ENCODE peak calls at places on chromosome 5, in seven cellular contexts. U is fibroblast of lung, Z is prostate gland, D is uterus, S is left ventricle myocardium inferior, L is heart left ventricle, H is psoas muscle. M is an unnamed sample.
A peak's percentile ranks its signal among the peaks of the same experiment; 100 is the strongest.

GRCh38 chr5:77167695-77168111 is 42.8 kb upstream of the PDE8B start:
- DNase-seq in U (peak; percentile 90), L (peak; percentile 35), H (no peak), Z (no peak), S (no peak), D (peak; percentile 34), M (no peak)

GRCh38 chr5:57986746-57987145 is 473.1 kb downstream of the PLK2 start:
- DNase-seq in L (no peak), S (no peak), H (no peak), U (peak; percentile 74), D (peak; percentile 18), Z (no peak), M (no peak)

GRCh38 chr5:50927953-50928352 is 261.5 kb downstream of the PARP8 start:
- DNase-seq in S (no peak), H (no peak), D (no peak), U (no peak), L (no peak), Z (no peak), M (no peak)

GRCh38 chr5:56914678-56915077 is 5.3 kb downstream of the SETD9 start:
- DNase-seq in U (no peak), H (no peak), Z (no peak), D (no peak), S (no peak), L (no peak), M (no peak)

GRCh38 chr5:61881821-61882220 is 424.2 kb upstream of the KIF2A start:
- DNase-seq in U (peak; percentile 83), Z (no peak), D (no peak), H (no peak), S (no peak), L (no peak), M (no peak)

GRCh38 chr5:4065472-4066320 is 470.1 kb downstream of the IRX1 start:
- DNase-seq in Z (no peak), H (no peak), D (no peak), U (no peak), S (no peak), L (no peak), M (no peak)

GRCh38 chr5:1484416-1485319 is 39.1 kb downstream of the LPCAT1 start:
- DNase-seq in L (no peak), H (no peak), D (no peak), Z (no peak), U (no peak), S (no peak), M (no peak)

GRCh38 chr5:132422720-132423442 is 53.4 kb downstream of the SLC22A5 start:
- DNase-seq in Z (no peak), U (peak; percentile 57), L (peak; percentile 83), H (peak; percentile 75), S (peak; percentile 65), D (no peak), M (no peak)

GRCh38 chr5:132767150-132767549 is 9.9 kb downstream of the SEPTIN8 start:
- DNase-seq in L (no peak), Z (no peak), H (no peak), S (no peak), D (no peak), U (no peak), M (no peak)

GRCh38 chr5:17316973-17317459 is 99.6 kb downstream of the BASP1 start:
- DNase-seq in Z (no peak), U (peak; percentile 50), H (no peak), D (no peak), S (no peak), L (no peak), M (no peak)

DNA sequence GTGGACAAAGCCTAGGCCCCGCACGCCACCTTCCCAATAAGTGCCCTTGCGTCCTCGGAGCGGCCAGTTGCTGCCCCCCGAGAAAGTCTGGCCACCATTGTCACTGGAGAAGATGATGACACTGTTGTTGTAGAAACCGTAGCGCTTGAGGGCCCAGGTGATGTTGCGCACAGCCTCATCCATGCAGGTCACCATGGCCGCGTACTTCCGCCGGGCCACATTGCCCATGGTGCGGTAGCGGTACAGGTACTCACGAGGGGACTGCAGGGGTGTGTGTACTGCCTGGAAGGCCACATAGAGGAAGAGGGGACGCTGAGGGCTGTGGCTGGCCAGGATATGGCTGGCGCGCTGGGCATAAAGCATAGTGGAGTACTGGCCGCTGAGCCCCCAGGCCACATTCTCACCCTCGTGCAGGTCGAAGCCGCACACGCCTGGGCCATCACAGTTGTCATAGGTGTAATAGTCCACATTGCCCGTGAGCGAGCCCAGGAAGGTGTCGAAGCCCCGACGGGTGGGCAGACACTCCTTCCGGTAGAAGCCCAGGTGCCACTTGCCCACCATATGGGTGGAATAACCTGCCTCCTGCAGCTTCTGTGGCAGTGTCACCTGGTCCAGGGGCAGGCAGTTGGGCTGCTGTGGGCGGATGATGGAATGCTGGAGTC is 4.6 kb downstream of the ARSI start:
- DNase-seq in H (no peak), D (no peak), S (no peak), U (no peak), L (no peak), Z (no peak), M (no peak)
- H3K27ac ChIP-seq in H (no peak overlapping the region), D (peak overlapping the region; percentile 85), S (no peak overlapping the region), U (peak overlapping the region; percentile 55), L (no peak overlapping the region), Z (no peak overlapping the region), M (no peak overlapping the region)

DNA sequence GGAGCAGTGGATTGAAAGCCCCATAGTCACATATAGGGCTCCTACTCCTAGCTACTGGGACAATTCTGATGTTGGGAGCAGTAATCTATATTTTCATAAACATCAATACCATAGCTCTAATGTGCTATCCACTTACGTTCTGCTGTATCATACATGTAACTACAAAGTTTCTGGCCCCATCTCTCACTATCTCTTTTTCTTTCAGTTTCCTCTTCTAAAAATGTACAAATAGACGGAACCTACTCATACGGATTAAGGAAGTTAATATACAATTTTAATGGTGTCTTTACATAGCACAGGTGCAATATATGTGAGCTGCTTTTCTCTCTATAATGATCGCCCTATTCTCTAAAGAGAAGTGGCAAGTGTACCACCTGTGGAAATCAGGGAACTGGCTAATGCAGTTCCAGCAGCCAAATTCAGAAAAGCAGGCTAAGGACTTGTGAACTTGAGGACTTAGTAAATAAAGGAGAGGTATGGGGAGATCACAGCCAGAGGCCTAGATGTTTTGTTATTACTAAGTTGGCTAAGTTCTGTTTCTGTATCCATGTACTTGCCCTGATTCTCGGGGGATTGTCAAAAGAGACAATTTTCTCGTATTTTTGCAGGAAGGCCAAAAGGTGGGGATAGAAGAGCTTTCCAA is 1021.9 kb downstream of the CDH12 start:
- DNase-seq in U (no peak), S (no peak), L (no peak), H (no peak), D (no peak), Z (no peak), M (no peak)
- H3K4me1 ChIP-seq in U (no peaks in the 10 kb centered on the region), S (no peaks in the 10 kb centered on the region), L (no peaks in the 10 kb centered on the region), H (no peaks in the 10 kb centered on the region), D (no peaks in the 10 kb centered on the region), Z (no peaks in the 10 kb centered on the region), M (no peaks in the 10 kb centered on the region)

GRCh38 chr5:127011151-127011550 is 19.2 kb downstream of the MARCHF3 start:
- DNase-seq in Z (no peak), U (peak; percentile 99), D (no peak), H (no peak), L (peak; percentile 31), S (no peak), M (no peak)

GRCh38 chr5:127014573-127014972 is 15.8 kb downstream of the MARCHF3 start:
- DNase-seq in Z (no peak), D (no peak), S (no peak), L (no peak), H (no peak), U (no peak), M (no peak)

GRCh38 chr5:127012933-127013332 is 17.4 kb downstream of the MARCHF3 start:
- DNase-seq in H (no peak), D (no peak), U (peak; percentile 79), S (no peak), L (no peak), Z (no peak), M (no peak)

GRCh38 chr5:127011961-127012644 is 18.3 kb downstream of the MARCHF3 start:
- DNase-seq in L (no peak), S (no peak), D (no peak), U (peak; percentile 44), Z (no peak), H (no peak), M (no peak)

DNA sequence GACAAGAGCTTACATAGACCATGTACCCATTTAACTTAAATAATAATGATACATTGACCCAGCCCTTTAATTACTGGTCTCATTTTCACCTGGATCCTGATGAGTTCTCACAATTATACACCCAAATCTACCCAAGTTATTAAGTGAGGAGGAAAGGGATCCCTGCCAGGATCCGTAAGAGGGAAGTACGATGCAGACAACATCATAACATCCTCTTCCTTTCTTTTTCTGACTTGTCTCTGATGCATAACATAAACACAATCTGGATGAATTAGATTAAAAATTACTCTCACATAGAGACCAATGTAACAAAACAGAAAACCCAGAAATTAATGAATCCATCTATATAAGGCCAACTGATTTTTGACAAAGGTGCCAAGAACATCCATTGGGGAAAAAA is 17.0 kb downstream of the MARCHF3 start:
- DNase-seq in Z (no peak), U (no peak), H (no peak), S (no peak), L (no peak), D (no peak), M (no peak)
- H3K27ac ChIP-seq in Z (no peak overlapping the region), U (peak overlapping the region; percentile 51), H (no peak overlapping the region), S (peak overlapping the region; percentile 68), L (peak overlapping the region; percentile 6), D (no peak overlapping the region), M (no peak overlapping the region)

DNA sequence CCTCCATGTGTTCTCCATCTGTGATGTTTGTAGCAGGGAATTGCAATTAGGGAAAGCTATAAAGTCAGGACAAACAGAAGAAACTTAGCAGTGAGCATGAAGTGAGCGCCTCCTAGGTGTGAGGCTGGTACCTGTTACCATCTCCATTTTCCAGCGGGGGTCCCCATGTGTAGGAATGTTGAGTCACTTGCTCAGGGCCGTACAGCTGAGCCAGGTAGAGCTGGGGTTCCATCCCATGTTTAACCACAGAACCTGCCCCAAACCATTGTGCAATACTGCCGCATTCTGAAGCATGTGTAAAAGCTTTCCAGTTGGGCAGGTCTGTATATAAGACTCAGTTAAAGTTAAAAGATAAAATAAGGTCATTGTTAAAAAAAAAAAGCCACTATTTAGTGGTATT is 62.7 kb downstream of the NDFIP1 start:
- DNase-seq in L (no peak), S (no peak), H (no peak), Z (no peak), U (no peak), D (no peak), M (no peak)
- H3K4me1 ChIP-seq in L (peaks cover 14% of the 10 kb centered on the region), S (peaks cover 39% of the 10 kb centered on the region), H (peaks cover 4% of the 10 kb centered on the region), Z (no peaks in the 10 kb centered on the region), U (no peaks in the 10 kb centered on the region), D (no peaks in the 10 kb centered on the region), M (no peaks in the 10 kb centered on the region)

GRCh38 chr5:91556-92263 is at the start of gene PLEKHG4B:
- DNase-seq in S (no peak), U (peak; percentile 47), L (no peak), Z (peak; percentile 51), H (no peak), D (no peak), M (no peak)
- H3K27ac ChIP-seq in S (no peak within 1 kb of the TSS), U (no peak within 1 kb of the TSS), L (no peak within 1 kb of the TSS), Z (no peak within 1 kb of the TSS), H (no peak within 1 kb of the TSS), D (no peak within 1 kb of the TSS), M (no peak within 1 kb of the TSS)